ENCODE peak calls at places on chromosome 21, in four cellular contexts. A is H54, U is substantia nigra, H is Calu3. X is an unnamed sample.

GRCh38 chr21:38323721-38324591 is 67.2 kb downstream of the KCNJ15 start:
- DNase-seq in A (no peak), U (no peak), H (no peak), X (peak; percentile 76)

GRCh38 chr21:24045775-24046215 is 1561.5 kb downstream of the MRPL39 start:
- DNase-seq in A (peak; percentile 1), U (peak; percentile 97), H (peak; percentile 55), X (peak; percentile 13)

GRCh38 chr21:17427831-17428483 is 84.9 kb upstream of the CXADR start:
- DNase-seq in A (no peak), U (no peak), H (no peak), X (no peak)

GRCh38 chr21:42840411-42841155 is 38.8 kb downstream of the WDR4 start:
- DNase-seq in A (no peak), U (no peak), H (no peak), X (no peak)

GRCh38 chr21:36126166-36126565 is 8.7 kb upstream of the CBR3 start:
- DNase-seq in A (no peak), U (no peak), H (no peak), X (no peak)

GRCh38 chr21:45365608-45366241 is 39.2 kb upstream of the COL18A1 start:
- DNase-seq in A (peak; percentile 89), U (no peak), H (no peak), X (peak; percentile 91)

GRCh38 chr21:30839304-30839703 is 9.7 kb upstream of the KRTAP7-1 start:
- DNase-seq in A (peak; percentile 49), U (no peak), H (no peak), X (peak; percentile 66)

GRCh38 chr21:45309541-45310381 is 22.1 kb upstream of the POFUT2 start:
- DNase-seq in A (no peak), U (no peak), H (no peak), X (no peak)

GRCh38 chr21:14306143-14306907 is 76.6 kb downstream of the HSPA13 start:
- DNase-seq in A (no peak), U (no peak), H (no peak), X (peak; percentile 9)

GRCh38 chr21:14763695-14764064 is 217.6 kb upstream of the SAMSN1 start:
- DNase-seq in A (no peak), U (no peak), H (no peak), X (no peak)

GRCh38 chr21:43957128-43957571 is 55.0 kb upstream of the TRAPPC10 start:
- DNase-seq in A (no peak), U (no peak), H (no peak), X (no peak)

GRCh38 chr21:22536511-22536910 is 1538.3 kb downstream of the NCAM2 start:
- DNase-seq in A (peak; percentile 34), U (no peak), H (no peak), X (no peak)

GRCh38 chr21:41447356-41447755 is 21.3 kb downstream of the MX1 start:
- DNase-seq in A (no peak), U (no peak), H (no peak), X (no peak)

GRCh38 chr21:14557413-14557812 is 11.3 kb upstream of the SAMSN1 start:
- DNase-seq in A (no peak), U (no peak), H (no peak), X (no peak)

X was measured in SW480.